ENCODE peak calls at places on chromosomes 16 and 17, in ten cellular contexts. One of them, this sample, is unnamed.

GRCh38 chr16:67391424-67392300 is 1.6 kb downstream of the TPPP3 start:
- DNase-seq in HuH-7: no peak
- DNase-seq in foreskin fibroblast: no peak
- DNase-seq in lower leg skin: peak
- DNase-seq in ovary: peak
- DNase-seq in islet precursor cell: no peak
- DNase-seq in kidney tubule cell: no peak
- DNase-seq in activated T-helper 1 cell treated with anti-CD3 and anti-CD28 coated beads, Interleukin-12 subunit alpha, Interleukin-12 subunit beta, Interleukin-2, Interleukin-4 antibody, amounts not matched to agents 30 ng/mL and 10 ng/mL and 1 ng/mL, durations not matched to agents 14 hours and 24 hours and 36 hours: no peak
- DNase-seq in foreskin keratinocyte: no peak
- DNase-seq in KBM-7: peak
- DNase-seq in this sample: no peak

GRCh38 chr16:84065536-84066132 is 23.0 kb upstream of the SLC38A8 start:
- DNase-seq in HuH-7: peak
- DNase-seq in foreskin fibroblast: peak
- DNase-seq in lower leg skin: peak
- DNase-seq in ovary: peak
- DNase-seq in islet precursor cell: peak
- DNase-seq in kidney tubule cell: peak
- DNase-seq in activated T-helper 1 cell treated with anti-CD3 and anti-CD28 coated beads, Interleukin-12 subunit alpha, Interleukin-12 subunit beta, Interleukin-2, Interleukin-4 antibody, amounts not matched to agents 30 ng/mL and 10 ng/mL and 1 ng/mL, durations not matched to agents 14 hours and 24 hours and 36 hours: peak
- DNase-seq in foreskin keratinocyte: peak
- DNase-seq in KBM-7: peak
- DNase-seq in this sample: peak

GRCh38 chr17:15092762-15093161 is 172.4 kb downstream of the PMP22 start:
- DNase-seq in HuH-7: no peak
- DNase-seq in foreskin fibroblast: peak
- DNase-seq in lower leg skin: no peak
- DNase-seq in ovary: no peak
- DNase-seq in islet precursor cell: peak
- DNase-seq in kidney tubule cell: peak
- DNase-seq in activated T-helper 1 cell treated with anti-CD3 and anti-CD28 coated beads, Interleukin-12 subunit alpha, Interleukin-12 subunit beta, Interleukin-2, Interleukin-4 antibody, amounts not matched to agents 30 ng/mL and 10 ng/mL and 1 ng/mL, durations not matched to agents 14 hours and 24 hours and 36 hours: no peak
- DNase-seq in foreskin keratinocyte: peak
- DNase-seq in KBM-7: no peak
- DNase-seq in this sample: no peak

GRCh38 chr17:40115101-40115436 is 6.7 kb upstream of the MSL1 start:
- DNase-seq in HuH-7: no peak
- DNase-seq in foreskin fibroblast: no peak
- DNase-seq in lower leg skin: no peak
- DNase-seq in ovary: no peak
- DNase-seq in islet precursor cell: no peak
- DNase-seq in kidney tubule cell: no peak
- DNase-seq in activated T-helper 1 cell treated with anti-CD3 and anti-CD28 coated beads, Interleukin-12 subunit alpha, Interleukin-12 subunit beta, Interleukin-2, Interleukin-4 antibody, amounts not matched to agents 30 ng/mL and 10 ng/mL and 1 ng/mL, durations not matched to agents 14 hours and 24 hours and 36 hours: no peak
- DNase-seq in foreskin keratinocyte: no peak
- DNase-seq in KBM-7: no peak
- DNase-seq in this sample: no peak

GRCh38 chr17:78724544-78724943 is 57.5 kb downstream of the CYTH1 start:
- DNase-seq in HuH-7: no peak
- DNase-seq in foreskin fibroblast: no peak
- DNase-seq in lower leg skin: peak
- DNase-seq in ovary: no peak
- DNase-seq in islet precursor cell: peak
- DNase-seq in kidney tubule cell: no peak
- DNase-seq in activated T-helper 1 cell treated with anti-CD3 and anti-CD28 coated beads, Interleukin-12 subunit alpha, Interleukin-12 subunit beta, Interleukin-2, Interleukin-4 antibody, amounts not matched to agents 30 ng/mL and 10 ng/mL and 1 ng/mL, durations not matched to agents 14 hours and 24 hours and 36 hours: no peak
- DNase-seq in foreskin keratinocyte: no peak
- DNase-seq in KBM-7: no peak
- DNase-seq in this sample: no peak

GRCh38 chr17:69763503-69763902 is 311.5 kb upstream of the KCNJ16 start:
- DNase-seq in HuH-7: no peak
- DNase-seq in foreskin fibroblast: no peak
- DNase-seq in lower leg skin: no peak
- DNase-seq in ovary: no peak
- DNase-seq in islet precursor cell: peak
- DNase-seq in kidney tubule cell: peak
- DNase-seq in activated T-helper 1 cell treated with anti-CD3 and anti-CD28 coated beads, Interleukin-12 subunit alpha, Interleukin-12 subunit beta, Interleukin-2, Interleukin-4 antibody, amounts not matched to agents 30 ng/mL and 10 ng/mL and 1 ng/mL, durations not matched to agents 14 hours and 24 hours and 36 hours: no peak
- DNase-seq in foreskin keratinocyte: peak
- DNase-seq in KBM-7: no peak
- DNase-seq in this sample: no peak

GRCh38 chr17:72972263-72972951 is 120.1 kb downstream of the SLC39A11 start:
- DNase-seq in HuH-7: no peak
- DNase-seq in foreskin fibroblast: no peak
- DNase-seq in lower leg skin: no peak
- DNase-seq in ovary: no peak
- DNase-seq in islet precursor cell: peak
- DNase-seq in kidney tubule cell: no peak
- DNase-seq in activated T-helper 1 cell treated with anti-CD3 and anti-CD28 coated beads, Interleukin-12 subunit alpha, Interleukin-12 subunit beta, Interleukin-2, Interleukin-4 antibody, amounts not matched to agents 30 ng/mL and 10 ng/mL and 1 ng/mL, durations not matched to agents 14 hours and 24 hours and 36 hours: no peak
- DNase-seq in foreskin keratinocyte: no peak
- DNase-seq in KBM-7: no peak
- DNase-seq in this sample: no peak

GRCh38 chr17:76176701-76177574 is 35.9 kb upstream of the FOXJ1 start:
- DNase-seq in HuH-7: no peak
- DNase-seq in foreskin fibroblast: no peak
- DNase-seq in lower leg skin: no peak
- DNase-seq in ovary: no peak
- DNase-seq in islet precursor cell: peak
- DNase-seq in kidney tubule cell: no peak
- DNase-seq in activated T-helper 1 cell treated with anti-CD3 and anti-CD28 coated beads, Interleukin-12 subunit alpha, Interleukin-12 subunit beta, Interleukin-2, Interleukin-4 antibody, amounts not matched to agents 30 ng/mL and 10 ng/mL and 1 ng/mL, durations not matched to agents 14 hours and 24 hours and 36 hours: no peak
- DNase-seq in foreskin keratinocyte: no peak
- DNase-seq in KBM-7: no peak
- DNase-seq in this sample: no peak

GRCh38 chr17:81193470-81194224 is 27.6 kb upstream of the AATK start:
- DNase-seq in HuH-7: no peak
- DNase-seq in foreskin fibroblast: no peak
- DNase-seq in lower leg skin: no peak
- DNase-seq in ovary: no peak
- DNase-seq in islet precursor cell: no peak
- DNase-seq in kidney tubule cell: no peak
- DNase-seq in activated T-helper 1 cell treated with anti-CD3 and anti-CD28 coated beads, Interleukin-12 subunit alpha, Interleukin-12 subunit beta, Interleukin-2, Interleukin-4 antibody, amounts not matched to agents 30 ng/mL and 10 ng/mL and 1 ng/mL, durations not matched to agents 14 hours and 24 hours and 36 hours: no peak
- DNase-seq in foreskin keratinocyte: no peak
- DNase-seq in KBM-7: no peak
- DNase-seq in this sample: no peak

GRCh38 chr17:2393184-2393953 is 7.5 kb downstream of the MNT start:
- DNase-seq in HuH-7: peak
- DNase-seq in foreskin fibroblast: peak
- DNase-seq in lower leg skin: peak
- DNase-seq in ovary: peak
- DNase-seq in islet precursor cell: peak
- DNase-seq in kidney tubule cell: peak
- DNase-seq in activated T-helper 1 cell treated with anti-CD3 and anti-CD28 coated beads, Interleukin-12 subunit alpha, Interleukin-12 subunit beta, Interleukin-2, Interleukin-4 antibody, amounts not matched to agents 30 ng/mL and 10 ng/mL and 1 ng/mL, durations not matched to agents 14 hours and 24 hours and 36 hours: peak
- DNase-seq in foreskin keratinocyte: peak
- DNase-seq in KBM-7: peak
- DNase-seq in this sample: peak

GRCh38 chr17:45818041-45818440 is 26.6 kb upstream of the SPPL2C start:
- DNase-seq in HuH-7: no peak
- DNase-seq in foreskin fibroblast: no peak
- DNase-seq in lower leg skin: no peak
- DNase-seq in ovary: no peak
- DNase-seq in islet precursor cell: no peak
- DNase-seq in kidney tubule cell: no peak
- DNase-seq in activated T-helper 1 cell treated with anti-CD3 and anti-CD28 coated beads, Interleukin-12 subunit alpha, Interleukin-12 subunit beta, Interleukin-2, Interleukin-4 antibody, amounts not matched to agents 30 ng/mL and 10 ng/mL and 1 ng/mL, durations not matched to agents 14 hours and 24 hours and 36 hours: no peak
- DNase-seq in foreskin keratinocyte: no peak
- DNase-seq in KBM-7: no peak
- DNase-seq in this sample: no peak

GRCh38 chr16:16073884-16074781 is 124.7 kb downstream of the ABCC1 start:
- DNase-seq in HuH-7: peak
- DNase-seq in foreskin fibroblast: peak
- DNase-seq in lower leg skin: no peak
- DNase-seq in ovary: peak
- DNase-seq in islet precursor cell: peak
- DNase-seq in kidney tubule cell: peak
- DNase-seq in activated T-helper 1 cell treated with anti-CD3 and anti-CD28 coated beads, Interleukin-12 subunit alpha, Interleukin-12 subunit beta, Interleukin-2, Interleukin-4 antibody, amounts not matched to agents 30 ng/mL and 10 ng/mL and 1 ng/mL, durations not matched to agents 14 hours and 24 hours and 36 hours: no peak
- DNase-seq in foreskin keratinocyte: no peak
- DNase-seq in KBM-7: peak
- DNase-seq in this sample: peak

GRCh38 chr17:63837480-63837879 is 5.0 kb downstream of the SMARCD2 start:
- DNase-seq in HuH-7: no peak
- DNase-seq in foreskin fibroblast: no peak
- DNase-seq in lower leg skin: no peak
- DNase-seq in ovary: peak
- DNase-seq in islet precursor cell: no peak
- DNase-seq in kidney tubule cell: no peak
- DNase-seq in activated T-helper 1 cell treated with anti-CD3 and anti-CD28 coated beads, Interleukin-12 subunit alpha, Interleukin-12 subunit beta, Interleukin-2, Interleukin-4 antibody, amounts not matched to agents 30 ng/mL and 10 ng/mL and 1 ng/mL, durations not matched to agents 14 hours and 24 hours and 36 hours: no peak
- DNase-seq in foreskin keratinocyte: no peak
- DNase-seq in KBM-7: no peak
- DNase-seq in this sample: no peak

GRCh38 chr16:30535106-30535776 is 583 bp upstream of the ZNF747 start:
- DNase-seq in HuH-7: no peak
- DNase-seq in foreskin fibroblast: no peak
- DNase-seq in lower leg skin: no peak
- DNase-seq in ovary: no peak
- DNase-seq in islet precursor cell: no peak
- DNase-seq in kidney tubule cell: no peak
- DNase-seq in activated T-helper 1 cell treated with anti-CD3 and anti-CD28 coated beads, Interleukin-12 subunit alpha, Interleukin-12 subunit beta, Interleukin-2, Interleukin-4 antibody, amounts not matched to agents 30 ng/mL and 10 ng/mL and 1 ng/mL, durations not matched to agents 14 hours and 24 hours and 36 hours: no peak
- DNase-seq in foreskin keratinocyte: no peak
- DNase-seq in KBM-7: no peak
- DNase-seq in this sample: no peak

GRCh38 chr16:47777191-47777590 is 316.1 kb downstream of the PHKB start:
- DNase-seq in HuH-7: no peak
- DNase-seq in foreskin fibroblast: peak
- DNase-seq in lower leg skin: no peak
- DNase-seq in ovary: no peak
- DNase-seq in islet precursor cell: no peak
- DNase-seq in kidney tubule cell: no peak
- DNase-seq in activated T-helper 1 cell treated with anti-CD3 and anti-CD28 coated beads, Interleukin-12 subunit alpha, Interleukin-12 subunit beta, Interleukin-2, Interleukin-4 antibody, amounts not matched to agents 30 ng/mL and 10 ng/mL and 1 ng/mL, durations not matched to agents 14 hours and 24 hours and 36 hours: no peak
- DNase-seq in foreskin keratinocyte: peak
- DNase-seq in KBM-7: peak
- DNase-seq in this sample: no peak

GRCh38 chr16:795580-796229 is 4.8 kb downstream of the GNG13 start:
- DNase-seq in HuH-7: no peak
- DNase-seq in foreskin fibroblast: no peak
- DNase-seq in lower leg skin: no peak
- DNase-seq in ovary: no peak
- DNase-seq in islet precursor cell: no peak
- DNase-seq in kidney tubule cell: peak
- DNase-seq in activated T-helper 1 cell treated with anti-CD3 and anti-CD28 coated beads, Interleukin-12 subunit alpha, Interleukin-12 subunit beta, Interleukin-2, Interleukin-4 antibody, amounts not matched to agents 30 ng/mL and 10 ng/mL and 1 ng/mL, durations not matched to agents 14 hours and 24 hours and 36 hours: no peak
- DNase-seq in foreskin keratinocyte: no peak
- DNase-seq in KBM-7: no peak
- DNase-seq in this sample: peak

GRCh38 chr17:72565758-72566157 is 444.9 kb downstream of the SOX9 start:
- DNase-seq in HuH-7: no peak
- DNase-seq in foreskin fibroblast: no peak
- DNase-seq in lower leg skin: no peak
- DNase-seq in ovary: no peak
- DNase-seq in islet precursor cell: no peak
- DNase-seq in kidney tubule cell: no peak
- DNase-seq in activated T-helper 1 cell treated with anti-CD3 and anti-CD28 coated beads, Interleukin-12 subunit alpha, Interleukin-12 subunit beta, Interleukin-2, Interleukin-4 antibody, amounts not matched to agents 30 ng/mL and 10 ng/mL and 1 ng/mL, durations not matched to agents 14 hours and 24 hours and 36 hours: no peak
- DNase-seq in foreskin keratinocyte: no peak
- DNase-seq in KBM-7: no peak
- DNase-seq in this sample: no peak

GRCh38 chr16:12089492-12090161 is 113.1 kb downstream of the SNX29 start:
- DNase-seq in HuH-7: no peak
- DNase-seq in foreskin fibroblast: peak
- DNase-seq in lower leg skin: peak
- DNase-seq in ovary: peak
- DNase-seq in islet precursor cell: peak
- DNase-seq in kidney tubule cell: peak
- DNase-seq in activated T-helper 1 cell treated with anti-CD3 and anti-CD28 coated beads, Interleukin-12 subunit alpha, Interleukin-12 subunit beta, Interleukin-2, Interleukin-4 antibody, amounts not matched to agents 30 ng/mL and 10 ng/mL and 1 ng/mL, durations not matched to agents 14 hours and 24 hours and 36 hours: peak
- DNase-seq in foreskin keratinocyte: peak
- DNase-seq in KBM-7: peak
- DNase-seq in this sample: no peak

GRCh38 chr16:83653785-83654184 is 154.0 kb upstream of the HSBP1 start:
- DNase-seq in HuH-7: no peak
- DNase-seq in foreskin fibroblast: no peak
- DNase-seq in lower leg skin: no peak
- DNase-seq in ovary: no peak
- DNase-seq in islet precursor cell: no peak
- DNase-seq in kidney tubule cell: no peak
- DNase-seq in activated T-helper 1 cell treated with anti-CD3 and anti-CD28 coated beads, Interleukin-12 subunit alpha, Interleukin-12 subunit beta, Interleukin-2, Interleukin-4 antibody, amounts not matched to agents 30 ng/mL and 10 ng/mL and 1 ng/mL, durations not matched to agents 14 hours and 24 hours and 36 hours: no peak
- DNase-seq in foreskin keratinocyte: peak
- DNase-seq in KBM-7: no peak
- DNase-seq in this sample: no peak

GRCh38 chr17:7004398-7005253 is 7.8 kb upstream of the RNASEK start:
- DNase-seq in HuH-7: peak
- DNase-seq in foreskin fibroblast: peak
- DNase-seq in lower leg skin: no peak
- DNase-seq in ovary: no peak
- DNase-seq in islet precursor cell: no peak
- DNase-seq in kidney tubule cell: peak
- DNase-seq in activated T-helper 1 cell treated with anti-CD3 and anti-CD28 coated beads, Interleukin-12 subunit alpha, Interleukin-12 subunit beta, Interleukin-2, Interleukin-4 antibody, amounts not matched to agents 30 ng/mL and 10 ng/mL and 1 ng/mL, durations not matched to agents 14 hours and 24 hours and 36 hours: peak
- DNase-seq in foreskin keratinocyte: peak
- DNase-seq in KBM-7: peak
- DNase-seq in this sample: peak

GRCh38 chr17:56478836-56479447 is 114.6 kb upstream of the NOG start:
- DNase-seq in HuH-7: peak
- DNase-seq in foreskin fibroblast: peak
- DNase-seq in lower leg skin: no peak
- DNase-seq in ovary: no peak
- DNase-seq in islet precursor cell: no peak
- DNase-seq in kidney tubule cell: peak
- DNase-seq in activated T-helper 1 cell treated with anti-CD3 and anti-CD28 coated beads, Interleukin-12 subunit alpha, Interleukin-12 subunit beta, Interleukin-2, Interleukin-4 antibody, amounts not matched to agents 30 ng/mL and 10 ng/mL and 1 ng/mL, durations not matched to agents 14 hours and 24 hours and 36 hours: no peak
- DNase-seq in foreskin keratinocyte: peak
- DNase-seq in KBM-7: peak
- DNase-seq in this sample: peak

GRCh38 chr17:67452681-67453554 is 75.8 kb downstream of the PITPNC1 start:
- DNase-seq in HuH-7: no peak
- DNase-seq in foreskin fibroblast: no peak
- DNase-seq in lower leg skin: peak
- DNase-seq in ovary: no peak
- DNase-seq in islet precursor cell: no peak
- DNase-seq in kidney tubule cell: no peak
- DNase-seq in activated T-helper 1 cell treated with anti-CD3 and anti-CD28 coated beads, Interleukin-12 subunit alpha, Interleukin-12 subunit beta, Interleukin-2, Interleukin-4 antibody, amounts not matched to agents 30 ng/mL and 10 ng/mL and 1 ng/mL, durations not matched to agents 14 hours and 24 hours and 36 hours: peak
- DNase-seq in foreskin keratinocyte: no peak
- DNase-seq in KBM-7: no peak
- DNase-seq in this sample: no peak

GRCh38 chr17:5121186-5121841 is 5.5 kb downstream of the USP6 start:
- DNase-seq in HuH-7: no peak
- DNase-seq in foreskin fibroblast: no peak
- DNase-seq in lower leg skin: peak
- DNase-seq in ovary: peak
- DNase-seq in islet precursor cell: peak
- DNase-seq in kidney tubule cell: no peak
- DNase-seq in activated T-helper 1 cell treated with anti-CD3 and anti-CD28 coated beads, Interleukin-12 subunit alpha, Interleukin-12 subunit beta, Interleukin-2, Interleukin-4 antibody, amounts not matched to agents 30 ng/mL and 10 ng/mL and 1 ng/mL, durations not matched to agents 14 hours and 24 hours and 36 hours: no peak
- DNase-seq in foreskin keratinocyte: no peak
- DNase-seq in KBM-7: no peak
- DNase-seq in this sample: no peak

GRCh38 chr17:77444653-77445029 is 303.9 kb downstream of the SEC14L1 start:
- DNase-seq in HuH-7: no peak
- DNase-seq in foreskin fibroblast: peak
- DNase-seq in lower leg skin: no peak
- DNase-seq in ovary: peak
- DNase-seq in islet precursor cell: no peak
- DNase-seq in kidney tubule cell: no peak
- DNase-seq in activated T-helper 1 cell treated with anti-CD3 and anti-CD28 coated beads, Interleukin-12 subunit alpha, Interleukin-12 subunit beta, Interleukin-2, Interleukin-4 antibody, amounts not matched to agents 30 ng/mL and 10 ng/mL and 1 ng/mL, durations not matched to agents 14 hours and 24 hours and 36 hours: no peak
- DNase-seq in foreskin keratinocyte: no peak
- DNase-seq in KBM-7: no peak
- DNase-seq in this sample: no peak

GRCh38 chr16:80300456-80300855 is 240.3 kb upstream of the DYNLRB2 start:
- DNase-seq in HuH-7: no peak
- DNase-seq in foreskin fibroblast: no peak
- DNase-seq in lower leg skin: no peak
- DNase-seq in ovary: no peak
- DNase-seq in islet precursor cell: no peak
- DNase-seq in kidney tubule cell: peak
- DNase-seq in activated T-helper 1 cell treated with anti-CD3 and anti-CD28 coated beads, Interleukin-12 subunit alpha, Interleukin-12 subunit beta, Interleukin-2, Interleukin-4 antibody, amounts not matched to agents 30 ng/mL and 10 ng/mL and 1 ng/mL, durations not matched to agents 14 hours and 24 hours and 36 hours: no peak
- DNase-seq in foreskin keratinocyte: peak
- DNase-seq in KBM-7: no peak
- DNase-seq in this sample: no peak

GRCh38 chr16:75546293-75546692 is 9.8 kb downstream of the TMEM231 start:
- DNase-seq in HuH-7: no peak
- DNase-seq in foreskin fibroblast: no peak
- DNase-seq in lower leg skin: peak
- DNase-seq in ovary: no peak
- DNase-seq in islet precursor cell: no peak
- DNase-seq in kidney tubule cell: no peak
- DNase-seq in activated T-helper 1 cell treated with anti-CD3 and anti-CD28 coated beads, Interleukin-12 subunit alpha, Interleukin-12 subunit beta, Interleukin-2, Interleukin-4 antibody, amounts not matched to agents 30 ng/mL and 10 ng/mL and 1 ng/mL, durations not matched to agents 14 hours and 24 hours and 36 hours: no peak
- DNase-seq in foreskin keratinocyte: no peak
- DNase-seq in KBM-7: no peak
- DNase-seq in this sample: no peak

GRCh38 chr17:8719291-8720246 is 25.1 kb downstream of the CCDC42 start:
- DNase-seq in HuH-7: no peak
- DNase-seq in foreskin fibroblast: no peak
- DNase-seq in lower leg skin: peak
- DNase-seq in ovary: no peak
- DNase-seq in islet precursor cell: no peak
- DNase-seq in kidney tubule cell: no peak
- DNase-seq in activated T-helper 1 cell treated with anti-CD3 and anti-CD28 coated beads, Interleukin-12 subunit alpha, Interleukin-12 subunit beta, Interleukin-2, Interleukin-4 antibody, amounts not matched to agents 30 ng/mL and 10 ng/mL and 1 ng/mL, durations not matched to agents 14 hours and 24 hours and 36 hours: no peak
- DNase-seq in foreskin keratinocyte: no peak
- DNase-seq in KBM-7: no peak
- DNase-seq in this sample: no peak

GRCh38 chr17:43401293-43401692 is 2.5 kb downstream of the ARL4D start:
- DNase-seq in HuH-7: no peak
- DNase-seq in foreskin fibroblast: peak
- DNase-seq in lower leg skin: no peak
- DNase-seq in ovary: peak
- DNase-seq in islet precursor cell: peak
- DNase-seq in kidney tubule cell: peak
- DNase-seq in activated T-helper 1 cell treated with anti-CD3 and anti-CD28 coated beads, Interleukin-12 subunit alpha, Interleukin-12 subunit beta, Interleukin-2, Interleukin-4 antibody, amounts not matched to agents 30 ng/mL and 10 ng/mL and 1 ng/mL, durations not matched to agents 14 hours and 24 hours and 36 hours: no peak
- DNase-seq in foreskin keratinocyte: peak
- DNase-seq in KBM-7: no peak
- DNase-seq in this sample: peak